ENCODE peak calls at places on chromosomes 1 and 21, in ten cellular contexts. M, H, Q, L, A, D, T, K, J and G are unnamed samples.

GRCh38 chr21:17371470-17371869 is 141.4 kb upstream of the CXADR start:
- DNase-seq in M (peak; percentile 69), H (no peak), Q (no peak), L (no peak), A (no peak), D (peak; percentile 82), T (peak; percentile 63), K (no peak), J (no peak), G (no peak)

GRCh38 chr1:40153073-40153770 is 8.0 kb upstream of the RLF start:
- DNase-seq in M (peak; percentile 80), H (no peak), Q (peak; percentile 38), L (no peak), A (no peak), D (peak; percentile 85), T (peak; percentile 85), K (no peak), J (no peak), G (peak; percentile 42)

GRCh38 chr1:24874056-24874455 is 56.0 kb downstream of the RUNX3 start:
- DNase-seq in M (no peak), H (no peak), Q (no peak), L (no peak), A (no peak), D (no peak), T (no peak), K (no peak), J (no peak), G (no peak)

GRCh38 chr1:242524571-242525359 is at the start of gene PLD5:
- DNase-seq in M (no peak), H (no peak), Q (peak; percentile 55), L (no peak), A (no peak), D (no peak), T (no peak), K (no peak), J (no peak), G (no peak)

GRCh38 chr1:63987014-63987630 is 213.3 kb downstream of the ROR1 start:
- DNase-seq in M (peak; percentile 45), H (no peak), Q (no peak), L (no peak), A (no peak), D (peak; percentile 68), T (peak; percentile 64), K (no peak), J (no peak), G (no peak)

GRCh38 chr1:33864460-33865389 is 846 bp downstream of the HMGB4 start:
- DNase-seq in M (no peak), H (no peak), Q (no peak), L (no peak), A (no peak), D (no peak), T (no peak), K (no peak), J (no peak), G (no peak)

GRCh38 chr21:43884861-43885370 is 19.9 kb downstream of the AGPAT3 start:
- DNase-seq in M (no peak), H (peak; percentile 45), Q (no peak), L (no peak), A (no peak), D (peak; percentile 20), T (no peak), K (no peak), J (no peak), G (no peak)

GRCh38 chr1:145716641-145717061 is 2.6 kb upstream of the CD160 start:
- DNase-seq in M (no peak), H (no peak), Q (no peak), L (no peak), A (no peak), D (no peak), T (no peak), K (no peak), J (no peak), G (no peak)

GRCh38 chr1:172746091-172746949 is 87.4 kb downstream of the FASLG start:
- DNase-seq in M (peak; percentile 93), H (no peak), Q (peak; percentile 62), L (no peak), A (no peak), D (peak; percentile 99), T (peak; percentile 96), K (peak; percentile 27), J (no peak), G (peak; percentile 59)

GRCh38 chr1:239976130-239976968 is 115.3 kb upstream of the FMN2 start:
- DNase-seq in M (peak; percentile 67), H (no peak), Q (peak; percentile 49), L (no peak), A (peak; percentile 27), D (peak; percentile 71), T (peak; percentile 69), K (no peak), J (no peak), G (peak; percentile 47)

GRCh38 chr1:89603651-89604413 is 29.1 kb upstream of the LRRC8C start:
- DNase-seq in M (peak; percentile 39), H (no peak), Q (no peak), L (no peak), A (no peak), D (peak; percentile 28), T (peak; percentile 22), K (no peak), J (no peak), G (no peak)

GRCh38 chr1:160952129-160952510 is 2.5 kb downstream of the ITLN2 start:
- DNase-seq in M (no peak), H (no peak), Q (no peak), L (no peak), A (no peak), D (no peak), T (no peak), K (no peak), J (no peak), G (no peak)

GRCh38 chr21:44378646-44379581 is 25.5 kb downstream of the TRPM2 start:
- DNase-seq in M (no peak), H (no peak), Q (no peak), L (no peak), A (no peak), D (no peak), T (no peak), K (no peak), J (peak; percentile 4), G (no peak)

GRCh38 chr21:28884481-28884880 is 108.2 kb downstream of the LTN1 start:
- DNase-seq in M (peak; percentile 29), H (no peak), Q (peak; percentile 11), L (no peak), A (no peak), D (peak; percentile 38), T (no peak), K (no peak), J (no peak), G (no peak)

DNA sequence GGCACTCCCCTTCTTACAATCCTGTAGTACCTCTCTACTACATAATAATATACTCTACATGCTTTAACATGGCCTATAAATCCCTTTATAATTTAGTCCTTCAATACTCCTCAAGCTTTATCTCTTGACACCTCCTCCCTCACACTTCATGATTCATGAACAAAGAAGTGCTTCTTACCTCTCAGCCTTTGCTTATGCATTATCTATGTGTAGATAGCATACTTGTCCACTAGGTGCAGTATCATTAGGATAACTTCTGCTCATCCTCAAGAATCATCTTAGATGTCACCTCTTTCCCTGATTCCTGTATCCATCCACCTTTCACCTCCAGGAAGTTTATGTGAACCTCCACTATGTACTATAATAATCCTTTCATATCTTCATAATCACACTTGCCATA is 74.4 kb downstream of the COL24A1 start:
- DNase-seq in M (no peak), H (no peak), Q (no peak), L (no peak), A (no peak), D (peak; percentile 13), T (no peak), K (no peak), J (no peak), G (no peak)
- TF ChIP-seq CTCF in M (peak; percentile 23), H (no peak), Q (no peak), L (no peak), A (no peak), D (peak; percentile 27), T (no peak), K (no peak), J (no peak), G (peak; percentile 30)

GRCh38 chr1:4585216-4585615 is 69.2 kb upstream of the AJAP1 start:
- DNase-seq in M (no peak), H (no peak), Q (peak; percentile 59), L (no peak), A (peak; percentile 42), D (no peak), T (no peak), K (no peak), J (no peak), G (no peak)
- TF ChIP-seq CTCF in M (peak; percentile 38), H (peak; percentile 15), Q (no peak), L (no peak), A (peak; percentile 46), D (peak; percentile 10), T (peak; percentile 9), K (peak; percentile 51), J (peak; percentile 56), G (peak; percentile 47)

GRCh38 chr1:230800891-230801290 is 53.7 kb downstream of the CAPN9 start:
- DNase-seq in M (no peak), H (no peak), Q (no peak), L (no peak), A (no peak), D (no peak), T (no peak), K (no peak), J (no peak), G (no peak)

GRCh38 chr1:230796626-230797025 is 49.4 kb downstream of the CAPN9 start:
- DNase-seq in M (no peak), H (no peak), Q (no peak), L (no peak), A (no peak), D (no peak), T (no peak), K (no peak), J (no peak), G (no peak)

GRCh38 chr1:230798491-230798890 is 51.3 kb downstream of the CAPN9 start:
- DNase-seq in M (no peak), H (no peak), Q (no peak), L (no peak), A (no peak), D (no peak), T (no peak), K (no peak), J (no peak), G (no peak)

GRCh38 chr1:230797376-230798186 is 50.4 kb downstream of the CAPN9 start:
- DNase-seq in M (peak; percentile 87), H (no peak), Q (no peak), L (peak; percentile 60), A (peak; percentile 41), D (peak; percentile 86), T (peak; percentile 85), K (peak; percentile 39), J (peak; percentile 68), G (no peak)

DNA sequence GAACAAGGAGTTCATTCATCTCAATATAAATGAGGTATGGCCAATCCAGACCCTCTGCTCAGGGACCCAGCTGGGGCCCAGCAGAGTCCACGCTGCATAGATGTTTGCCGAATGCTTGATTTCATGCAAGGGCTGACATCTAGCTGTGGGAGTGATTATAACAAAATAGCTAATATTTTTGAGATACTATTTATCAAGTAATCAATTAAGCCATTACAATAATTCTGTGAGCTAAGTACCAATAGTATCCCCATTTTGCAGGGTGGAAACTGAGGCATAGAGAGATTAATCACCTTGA is 50.9 kb downstream of the CAPN9 start:
- DNase-seq in M (no peak), H (no peak), Q (no peak), L (no peak), A (no peak), D (no peak), T (no peak), K (no peak), J (no peak), G (no peak)
- TF ChIP-seq CTCF in M (no peak), H (no peak), Q (no peak), L (no peak), A (no peak), D (no peak), T (no peak), K (no peak), J (no peak), G (no peak)

GRCh38 chr1:8412183-8412831 is 94.4 kb downstream of the SLC45A1 start:
- DNase-seq in M (peak; percentile 93), H (no peak), Q (no peak), L (no peak), A (no peak), D (peak; percentile 96), T (peak; percentile 95), K (no peak), J (no peak), G (no peak)
- TF ChIP-seq CTCF in M (peak; percentile 4), H (no peak), Q (no peak), L (no peak), A (no peak), D (peak; percentile 27), T (peak; percentile 38), K (no peak), J (no peak), G (no peak)